ENCODE peak calls at places on chromosomes 7 and 10, in four cellular contexts. A, U, W and H are unnamed samples.

GRCh38 chr7:132881317-132881716 is 200.6 kb downstream of the CHCHD3 start:
- DNase-seq in A (peak), U (no peak), W (no peak), H (no peak)

GRCh38 chr7:27113991-27114866 is 11.7 kb upstream of the HOXA2 start:
- DNase-seq in W (peak), A (peak), U (no peak), H (no peak)

GRCh38 chr7:66731986-66732385 is 8.5 kb upstream of the RABGEF1 start:
- DNase-seq in A (peak), U (no peak), W (no peak), H (no peak)

GRCh38 chr7:2820508-2820934 is 23.6 kb downstream of the GNA12 start:
- DNase-seq in A (no peak), U (no peak), W (peak), H (peak)

GRCh38 chr7:130157700-130158099 is 47.5 kb downstream of the TMEM209 start:
- DNase-seq in W (no peak), A (no peak), U (no peak), H (no peak)

GRCh38 chr7:130486114-130486962 is 5.5 kb upstream of the MEST start:
- DNase-seq in U (peak), W (peak), A (peak), H (peak)

GRCh38 chr10:13062813-13063212 is 37.1 kb upstream of the OPTN start:
- DNase-seq in U (no peak), A (no peak), W (no peak), H (no peak)

GRCh38 chr7:39429421-39429820 is 136.8 kb upstream of the YAE1 start:
- DNase-seq in W (no peak), A (no peak), U (no peak), H (no peak)

GRCh38 chr10:7503190-7503589 is 92.4 kb upstream of the SFMBT2 start:
- DNase-seq in U (no peak), A (no peak), W (no peak), H (no peak)

DNA sequence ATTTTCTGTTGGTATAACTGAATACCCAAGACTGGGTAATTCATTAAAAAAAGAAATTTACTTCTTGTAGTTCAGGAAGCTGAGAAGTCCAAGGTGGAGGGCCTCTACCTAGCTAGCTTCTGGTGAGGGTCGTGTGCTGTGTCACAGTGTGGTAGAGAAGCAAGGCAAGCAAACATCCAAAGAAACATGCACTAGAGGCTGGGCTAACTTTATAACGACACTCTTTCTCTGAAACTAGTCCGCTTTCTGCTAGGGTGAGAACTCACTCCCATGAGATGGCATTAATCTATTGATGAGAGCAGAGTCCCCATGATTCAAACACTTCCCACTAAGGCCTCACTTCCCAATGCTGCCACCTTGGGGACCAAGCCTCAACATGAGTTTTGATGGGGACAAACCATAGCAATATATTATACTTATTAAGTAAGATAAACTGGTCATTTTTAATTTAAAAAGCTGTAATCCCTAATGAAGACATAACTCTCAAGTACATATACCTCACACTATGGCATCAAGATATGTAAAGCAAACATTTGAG is 50.8 kb downstream of the PHYHIPL start:
- DNase-seq in W (no peak), U (no peak), A (no peak), H (no peak)
- TF ChIP-seq CTCF in W (no peak), U (peak), A (no peak), H (no peak)

GRCh38 chr10:99630991-99631390 is 10.8 kb upstream of the SLC25A28 start:
- DNase-seq in W (peak), A (no peak), U (no peak), H (no peak)

GRCh38 chr10:99628923-99629624 is 8.8 kb upstream of the SLC25A28 start:
- DNase-seq in A (no peak), U (no peak), W (no peak), H (no peak)

GRCh38 chr10:99629625-99629978 is 9.4 kb upstream of the SLC25A28 start:
- DNase-seq in W (no peak), U (no peak), A (no peak), H (no peak)

GRCh38 chr10:99631496-99631895 is 11.3 kb upstream of the SLC25A28 start:
- DNase-seq in A (no peak), W (no peak), U (no peak), H (no peak)

DNA sequence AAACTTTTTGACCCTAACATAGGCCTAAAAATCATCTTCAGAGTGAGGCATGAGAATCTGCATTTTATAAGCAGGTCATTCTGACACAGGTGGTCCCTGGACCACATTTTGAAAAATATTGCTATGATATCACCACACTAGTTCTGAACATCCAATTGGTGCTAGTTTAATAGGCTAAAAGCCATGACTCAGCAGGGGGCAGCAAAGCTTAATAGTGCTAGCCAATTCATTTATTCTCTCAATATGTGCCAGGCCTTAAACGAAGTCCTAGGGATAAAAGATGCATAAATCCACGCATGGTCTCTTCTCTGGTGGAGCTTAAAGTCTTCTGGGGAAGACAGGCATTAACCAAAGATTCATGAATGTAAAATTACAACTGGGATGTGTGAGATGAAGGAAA is 10.2 kb upstream of the SLC25A28 start:
- DNase-seq in A (peak), U (peak), W (peak), H (peak)
- TF ChIP-seq MAX in A (no peak), U (no peak), W (no peak), H (no peak)

GRCh38 chr10:27446091-27446918 is 57.8 kb upstream of the RAB18 start:
- DNase-seq in U (peak), A (peak), W (peak), H (peak)
- TF ChIP-seq CTCF in U (peak), A (peak), W (peak), H (no peak)

DNA sequence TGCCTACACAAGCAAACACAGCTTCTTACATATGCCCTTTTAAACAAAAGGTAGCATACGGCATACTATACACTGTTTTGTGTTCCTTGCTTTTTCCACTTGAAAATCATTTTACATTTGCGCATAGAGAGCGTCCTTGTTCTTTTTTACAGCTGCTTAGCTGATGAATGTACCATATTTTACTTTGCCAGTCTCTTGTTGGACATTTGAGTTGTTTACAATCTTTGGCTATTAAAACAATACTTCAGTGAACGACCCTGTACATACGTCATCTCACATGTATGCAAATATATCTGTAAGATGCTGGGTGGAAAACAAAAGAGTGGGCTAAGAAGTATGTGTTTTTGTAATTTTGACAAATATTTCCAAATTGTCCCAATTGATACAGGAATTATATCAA is 7.7 kb downstream of the GOT1 start:
- DNase-seq in W (no peak), U (no peak), A (no peak), H (no peak)
- TF ChIP-seq MAX in W (no peak), U (no peak), A (no peak), H (no peak)

GRCh38 chr7:112006071-112006470 is 200.1 kb downstream of the DOCK4 start:
- DNase-seq in W (no peak), U (no peak), A (no peak), H (no peak)
- TF ChIP-seq CTCF in W (no peak), U (no peak), A (no peak), H (no peak)

DNA sequence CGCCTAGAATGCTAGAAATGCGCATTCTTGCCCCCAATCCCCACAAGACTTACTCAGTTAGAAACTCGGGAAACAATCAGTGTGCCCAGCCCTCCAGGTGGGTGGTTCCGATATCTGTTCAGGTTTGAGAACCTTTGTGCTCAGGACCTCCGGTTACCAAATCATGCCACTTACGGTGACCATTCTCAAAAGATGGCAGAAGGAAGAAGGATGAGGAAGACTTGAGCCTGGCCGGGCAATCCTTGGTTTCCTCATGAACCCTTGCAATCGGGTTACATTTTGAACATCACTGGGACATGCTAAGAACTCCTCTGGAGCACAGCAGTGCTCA is 52.1 kb downstream of the RBM17 start:
- DNase-seq in A (no peak), W (no peak), U (no peak), H (no peak)
- TF ChIP-seq MAX in A (no peak), W (no peak), U (no peak), H (no peak)